ENCODE peak calls at places on chromosomes 3 and 15, in five cellular contexts. One of them, this sample, is unnamed.

GRCh38 chr3:129119365-129120100 is 2.1 kb downstream of the RAB43 start:
- DNase-seq in A549: no peak
- DNase-seq in GM23248: peak
- DNase-seq in K562: no peak
- DNase-seq in neuronal stem cell: no peak
- DNase-seq in this sample: no peak

GRCh38 chr3:48155122-48155521 is 33.1 kb downstream of the CDC25A start:
- DNase-seq in A549: peak
- DNase-seq in GM23248: peak
- DNase-seq in K562: no peak
- DNase-seq in neuronal stem cell: no peak
- DNase-seq in this sample: no peak

GRCh38 chr15:91694131-91694828 is 159.2 kb upstream of the SLCO3A1 start:
- DNase-seq in A549: no peak
- DNase-seq in GM23248: peak
- DNase-seq in K562: peak
- DNase-seq in neuronal stem cell: no peak
- DNase-seq in this sample: no peak

GRCh38 chr15:99165956-99166689 is 61.2 kb downstream of the SYNM start:
- DNase-seq in A549: no peak
- DNase-seq in GM23248: no peak
- DNase-seq in K562: no peak
- DNase-seq in neuronal stem cell: no peak
- DNase-seq in this sample: no peak

GRCh38 chr15:36959746-36960145 is 140.6 kb downstream of the MEIS2 start:
- DNase-seq in A549: no peak
- DNase-seq in GM23248: no peak
- DNase-seq in K562: no peak
- DNase-seq in neuronal stem cell: no peak
- DNase-seq in this sample: no peak

GRCh38 chr3:47295322-47295721 is 12.6 kb downstream of the KLHL18 start:
- DNase-seq in A549: no peak
- DNase-seq in GM23248: no peak
- DNase-seq in K562: no peak
- DNase-seq in neuronal stem cell: no peak
- DNase-seq in this sample: no peak

GRCh38 chr3:41317718-41318117 is 118.4 kb downstream of the CTNNB1 start:
- DNase-seq in A549: peak
- DNase-seq in GM23248: peak
- DNase-seq in K562: no peak
- DNase-seq in neuronal stem cell: no peak
- DNase-seq in this sample: no peak

GRCh38 chr3:14431556-14431927 is 29.1 kb downstream of the SLC6A6 start:
- DNase-seq in A549: no peak
- DNase-seq in GM23248: no peak
- DNase-seq in K562: peak
- DNase-seq in neuronal stem cell: no peak
- DNase-seq in this sample: no peak

GRCh38 chr3:195085356-195086130 is 185.4 kb downstream of the XXYLT1 start:
- DNase-seq in A549: no peak
- DNase-seq in GM23248: no peak
- DNase-seq in K562: no peak
- DNase-seq in neuronal stem cell: no peak
- DNase-seq in this sample: no peak

GRCh38 chr15:85382942-85383341 is 2.5 kb downstream of the AKAP13 start:
- DNase-seq in A549: no peak
- DNase-seq in GM23248: no peak
- DNase-seq in K562: no peak
- DNase-seq in neuronal stem cell: no peak
- DNase-seq in this sample: no peak

GRCh38 chr3:149120051-149120972 is 9.1 kb upstream of the HPS3 start:
- DNase-seq in A549: peak
- DNase-seq in GM23248: peak
- DNase-seq in K562: no peak
- DNase-seq in neuronal stem cell: peak
- DNase-seq in this sample: no peak

GRCh38 chr3:172142074-172143059 is 103.0 kb downstream of the FNDC3B start:
- DNase-seq in A549: peak
- DNase-seq in GM23248: peak
- DNase-seq in K562: no peak
- DNase-seq in neuronal stem cell: no peak
- DNase-seq in this sample: no peak

GRCh38 chr3:29601861-29602585 is 321.2 kb downstream of the RBMS3 start:
- DNase-seq in A549: no peak
- DNase-seq in GM23248: no peak
- DNase-seq in K562: no peak
- DNase-seq in neuronal stem cell: no peak
- DNase-seq in this sample: no peak

GRCh38 chr3:170572665-170573253 is 13.1 kb downstream of the SLC7A14 start:
- DNase-seq in A549: peak
- DNase-seq in GM23248: peak
- DNase-seq in K562: no peak
- DNase-seq in neuronal stem cell: no peak
- DNase-seq in this sample: no peak

GRCh38 chr3:184562875-184563568 is 1.4 kb downstream of the EPHB3 start:
- DNase-seq in A549: no peak
- DNase-seq in GM23248: peak
- DNase-seq in K562: no peak
- DNase-seq in neuronal stem cell: no peak
- DNase-seq in this sample: no peak

GRCh38 chr3:192685801-192686200 is 41.5 kb downstream of the FGF12 start:
- DNase-seq in A549: no peak
- DNase-seq in GM23248: no peak
- DNase-seq in K562: no peak
- DNase-seq in neuronal stem cell: no peak
- DNase-seq in this sample: no peak

GRCh38 chr15:72782993-72783562 is 480 bp downstream of the ADPGK start:
- DNase-seq in A549: no peak
- DNase-seq in GM23248: peak
- DNase-seq in K562: no peak
- DNase-seq in neuronal stem cell: no peak
- DNase-seq in this sample: no peak

GRCh38 chr3:20574746-20575145 is 388.7 kb upstream of the SGO1 start:
- DNase-seq in A549: no peak
- DNase-seq in GM23248: peak
- DNase-seq in K562: no peak
- DNase-seq in neuronal stem cell: no peak
- DNase-seq in this sample: no peak

GRCh38 chr15:31248263-31248662 is 78.4 kb upstream of the KLF13 start:
- DNase-seq in A549: no peak
- DNase-seq in GM23248: no peak
- DNase-seq in K562: no peak
- DNase-seq in neuronal stem cell: no peak
- DNase-seq in this sample: no peak

GRCh38 chr3:60010778-60011177 is 961.0 kb upstream of the CFAP20DC start:
- DNase-seq in A549: no peak
- DNase-seq in GM23248: no peak
- DNase-seq in K562: no peak
- DNase-seq in neuronal stem cell: no peak
- DNase-seq in this sample: no peak

GRCh38 chr15:57503051-57503702 is 88.5 kb upstream of the MYZAP start:
- DNase-seq in A549: peak
- DNase-seq in GM23248: peak
- DNase-seq in K562: peak
- DNase-seq in neuronal stem cell: no peak
- DNase-seq in this sample: peak

GRCh38 chr3:86723433-86723832 is 267.5 kb downstream of the VGLL3 start:
- DNase-seq in A549: no peak
- DNase-seq in GM23248: no peak
- DNase-seq in K562: no peak
- DNase-seq in neuronal stem cell: no peak
- DNase-seq in this sample: no peak

GRCh38 chr15:39624806-39625205 is 43.9 kb downstream of the THBS1 start:
- DNase-seq in A549: no peak
- DNase-seq in GM23248: peak
- DNase-seq in K562: no peak
- DNase-seq in neuronal stem cell: no peak
- DNase-seq in this sample: no peak

GRCh38 chr3:107117922-107118576 is 259.2 kb upstream of the CCDC54 start:
- DNase-seq in A549: peak
- DNase-seq in GM23248: peak
- DNase-seq in K562: peak
- DNase-seq in neuronal stem cell: peak
- DNase-seq in this sample: peak

GRCh38 chr3:47910777-47911440 is 105.3 kb downstream of the MAP4 start:
- DNase-seq in A549: peak
- DNase-seq in GM23248: peak
- DNase-seq in K562: peak
- DNase-seq in neuronal stem cell: no peak
- DNase-seq in this sample: no peak

GRCh38 chr3:43023766-43024165 is 44.7 kb downstream of the GASK1A start:
- DNase-seq in A549: no peak
- DNase-seq in GM23248: no peak
- DNase-seq in K562: no peak
- DNase-seq in neuronal stem cell: no peak
- DNase-seq in this sample: no peak

GRCh38 chr3:58332575-58333179 is at the start of gene PXK:
- DNase-seq in A549: peak
- DNase-seq in GM23248: peak
- DNase-seq in K562: peak
- DNase-seq in neuronal stem cell: peak
- DNase-seq in this sample: peak

GRCh38 chr3:142098974-142099373 is 50.4 kb downstream of the TFDP2 start:
- DNase-seq in A549: no peak
- DNase-seq in GM23248: no peak
- DNase-seq in K562: peak
- DNase-seq in neuronal stem cell: no peak
- DNase-seq in this sample: no peak

GRCh38 chr15:93488157-93488803 is 399.3 kb upstream of the RGMA start:
- DNase-seq in A549: no peak
- DNase-seq in GM23248: no peak
- DNase-seq in K562: no peak
- DNase-seq in neuronal stem cell: no peak
- DNase-seq in this sample: no peak

GRCh38 chr3:4506559-4507009 is 13.4 kb downstream of the ITPR1 start:
- DNase-seq in A549: no peak
- DNase-seq in GM23248: no peak
- DNase-seq in K562: no peak
- DNase-seq in neuronal stem cell: no peak
- DNase-seq in this sample: no peak

GRCh38 chr3:192802957-192803899 is 75.9 kb upstream of the FGF12 start:
- DNase-seq in A549: peak
- DNase-seq in GM23248: peak
- DNase-seq in K562: no peak
- DNase-seq in neuronal stem cell: peak
- DNase-seq in this sample: no peak

GRCh38 chr15:101029971-101030661 is 111.0 kb downstream of the LRRK1 start:
- DNase-seq in A549: no peak
- DNase-seq in GM23248: no peak
- DNase-seq in K562: no peak
- DNase-seq in neuronal stem cell: no peak
- DNase-seq in this sample: peak

GRCh38 chr3:160448845-160449659 is 534 bp downstream of the TRIM59 start:
- DNase-seq in A549: peak
- DNase-seq in GM23248: peak
- DNase-seq in K562: no peak
- DNase-seq in neuronal stem cell: peak
- DNase-seq in this sample: no peak

GRCh38 chr15:31869640-31870335 is 160.5 kb upstream of the CHRNA7 start:
- DNase-seq in A549: no peak
- DNase-seq in GM23248: peak
- DNase-seq in K562: no peak
- DNase-seq in neuronal stem cell: no peak
- DNase-seq in this sample: no peak

GRCh38 chr15:77075528-77075927 is 4.6 kb upstream of the TSPAN3 start:
- DNase-seq in A549: no peak
- DNase-seq in GM23248: peak
- DNase-seq in K562: no peak
- DNase-seq in neuronal stem cell: no peak
- DNase-seq in this sample: no peak

GRCh38 chr3:194138098-194138474 is 2.1 kb downstream of the HES1 start:
- DNase-seq in A549: peak
- DNase-seq in GM23248: no peak
- DNase-seq in K562: no peak
- DNase-seq in neuronal stem cell: peak
- DNase-seq in this sample: no peak

GRCh38 chr15:90211009-90211408 is 9.9 kb downstream of the SEMA4B start:
- DNase-seq in A549: no peak
- DNase-seq in GM23248: no peak
- DNase-seq in K562: no peak
- DNase-seq in neuronal stem cell: no peak
- DNase-seq in this sample: no peak
- H3K4me2 ChIP-seq in A549: peak
- H3K4me2 ChIP-seq in GM23248: no peak
- H3K4me2 ChIP-seq in K562: no peak
- H3K4me2 ChIP-seq in neuronal stem cell: no peak
- H3K4me2 ChIP-seq in this sample: no peak

GRCh38 chr15:78461171-78461881 is 23.3 kb downstream of the IREB2 start:
- DNase-seq in A549: no peak
- DNase-seq in GM23248: no peak
- DNase-seq in K562: no peak
- DNase-seq in neuronal stem cell: no peak
- DNase-seq in this sample: no peak
- H3K27ac ChIP-seq in A549: no peak
- H3K27ac ChIP-seq in GM23248: peak
- H3K27ac ChIP-seq in K562: no peak
- H3K27ac ChIP-seq in neuronal stem cell: no peak
- H3K27ac ChIP-seq in this sample: no peak

GRCh38 chr3:183073839-183074615 is 25.3 kb downstream of the MCCC1 start:
- DNase-seq in A549: no peak
- DNase-seq in GM23248: peak
- DNase-seq in K562: no peak
- DNase-seq in neuronal stem cell: no peak
- DNase-seq in this sample: no peak
- H3K4me2 ChIP-seq in A549: peak
- H3K4me2 ChIP-seq in GM23248: no peak
- H3K4me2 ChIP-seq in K562: no peak
- H3K4me2 ChIP-seq in neuronal stem cell: no peak
- H3K4me2 ChIP-seq in this sample: no peak

DNA sequence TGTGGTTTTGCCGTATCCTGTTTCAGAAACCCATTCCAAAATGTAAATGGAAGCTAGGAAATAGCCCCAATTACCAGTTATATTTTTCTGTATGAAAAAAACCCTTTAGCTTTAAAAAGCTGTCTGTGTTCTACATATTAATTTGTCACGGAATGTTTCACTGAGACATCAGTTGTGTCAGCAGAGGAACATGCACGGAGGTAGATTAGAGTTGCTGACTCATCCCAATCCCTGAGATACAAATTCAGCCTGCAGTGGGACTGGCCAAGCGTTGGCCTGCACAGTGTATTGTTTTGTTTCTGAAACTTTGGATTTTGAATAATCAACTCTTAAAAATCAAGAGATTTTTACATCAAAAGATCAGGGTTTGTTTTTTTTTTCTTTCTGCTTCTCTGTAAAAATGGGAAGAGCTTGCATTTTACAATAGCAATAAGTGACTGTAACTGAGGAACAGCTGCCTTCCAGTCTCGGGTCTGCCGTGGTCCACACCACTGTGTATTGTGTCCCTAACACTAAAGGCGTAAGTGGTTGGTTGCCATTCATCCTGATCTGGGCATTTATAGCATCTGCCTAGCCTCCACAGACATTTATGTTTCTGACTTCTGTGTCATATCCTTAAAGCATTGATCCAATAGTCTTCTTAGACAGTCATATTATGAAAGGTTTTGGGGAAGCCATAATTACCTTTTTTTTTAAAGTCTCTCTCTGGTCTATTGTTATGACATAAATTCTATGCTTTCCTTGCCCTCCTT is 218.1 kb downstream of the ADAMTSL3 start:
- DNase-seq in A549: peak
- DNase-seq in GM23248: peak
- DNase-seq in K562: peak
- DNase-seq in neuronal stem cell: no peak
- DNase-seq in this sample: no peak
- H3K27ac ChIP-seq in A549: peak
- H3K27ac ChIP-seq in GM23248: no peak
- H3K27ac ChIP-seq in K562: no peak
- H3K27ac ChIP-seq in neuronal stem cell: no peak
- H3K27ac ChIP-seq in this sample: no peak

This sample was measured in H9.